ENCODE peak calls at places on chromosomes 11 and 22, in six cellular contexts. D, N, O, A, P and Q are unnamed samples.

GRCh38 chr11:2590131-2590950 is 109.5 kb downstream of the KCNQ1OT1 start:
- DNase-seq in D (no peak), N (no peak), O (no peak), A (no peak), P (no peak), Q (no peak)

GRCh38 chr11:10379871-10380568 is 75.0 kb upstream of the AMPD3 start:
- DNase-seq in D (no peak), N (peak), O (peak), A (no peak), P (no peak), Q (no peak)

GRCh38 chr22:49760630-49761571 is 66.8 kb downstream of the BRD1 start:
- DNase-seq in D (peak), N (no peak), O (no peak), A (no peak), P (no peak), Q (no peak)

GRCh38 chr11:57370251-57370650 is 10.7 kb downstream of the PRG3 start:
- DNase-seq in D (no peak), N (no peak), O (peak), A (no peak), P (no peak), Q (no peak)

GRCh38 chr11:64502634-64503033 is 88.4 kb upstream of the SLC22A12 start:
- DNase-seq in D (no peak), N (no peak), O (no peak), A (no peak), P (no peak), Q (no peak)

GRCh38 chr11:61886643-61887042 is 4.7 kb downstream of the FADS3 start:
- DNase-seq in D (no peak), N (no peak), O (no peak), A (no peak), P (no peak), Q (no peak)

GRCh38 chr11:76158394-76159302 is 47.7 kb downstream of the WNT11 start:
- DNase-seq in D (no peak), N (no peak), O (no peak), A (no peak), P (no peak), Q (no peak)

GRCh38 chr11:12683857-12684256 is 9.6 kb downstream of the TEAD1 start:
- DNase-seq in D (no peak), N (peak), O (no peak), A (no peak), P (no peak), Q (no peak)

GRCh38 chr11:10388096-10388495 is 67.0 kb upstream of the AMPD3 start:
- DNase-seq in D (no peak), N (no peak), O (no peak), A (no peak), P (no peak), Q (no peak)

GRCh38 chr11:113796663-113797259 is 17.2 kb downstream of the CLDN25 start:
- DNase-seq in D (no peak), N (peak), O (peak), A (no peak), P (no peak), Q (no peak)

GRCh38 chr11:127943152-127943551 is 644.2 kb downstream of the ETS1 start:
- DNase-seq in D (no peak), N (no peak), O (no peak), A (no peak), P (no peak), Q (no peak)

DNA sequence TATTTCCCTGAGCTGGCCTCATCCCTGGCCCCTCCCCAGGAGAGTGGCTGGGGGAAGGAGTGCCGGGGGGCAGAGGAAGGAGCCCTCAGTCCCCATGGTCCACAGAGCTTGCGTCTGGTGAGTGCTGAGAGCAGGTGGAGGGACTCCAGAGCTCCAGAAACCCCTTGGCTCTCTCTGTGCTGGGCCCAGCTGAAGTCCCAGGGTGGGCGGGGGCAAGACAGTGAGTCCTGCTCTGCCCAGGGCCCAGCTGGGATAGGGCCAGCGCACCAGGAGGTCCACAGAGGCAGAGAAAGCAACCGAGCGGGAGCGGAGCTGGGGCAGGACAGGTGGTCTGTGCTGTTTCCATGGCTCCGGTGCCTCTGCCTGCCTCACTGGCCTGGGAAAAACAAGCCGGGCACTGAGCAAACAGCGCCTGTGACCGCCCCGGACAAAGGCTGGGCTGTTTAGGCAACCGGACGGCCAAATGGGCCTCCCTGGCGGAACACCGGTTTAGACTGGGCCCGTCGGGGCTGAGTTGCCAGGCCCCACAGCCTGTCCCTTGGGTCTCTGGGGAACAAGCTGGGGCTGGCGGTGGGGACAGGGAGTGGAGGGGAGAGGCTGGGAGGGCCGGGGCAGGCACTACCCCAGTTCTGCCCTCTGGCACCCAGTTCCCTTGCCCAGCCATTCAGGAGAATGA is 34.1 kb upstream of the WNT7B start:
- DNase-seq in D (peak), N (no peak), O (no peak), A (no peak), P (no peak), Q (no peak)
- TF ChIP-seq CTCF in D (no peak), N (no peak), O (no peak), A (no peak), P (no peak), Q (no peak)

GRCh38 chr11:84261707-84262106 is 975.5 kb upstream of the CCDC90B start:
- DNase-seq in D (no peak), N (no peak), O (no peak), A (no peak), P (no peak), Q (no peak)
- TF ChIP-seq CTCF in D (no peak), N (no peak), O (no peak), A (no peak), P (no peak), Q (no peak)

DNA sequence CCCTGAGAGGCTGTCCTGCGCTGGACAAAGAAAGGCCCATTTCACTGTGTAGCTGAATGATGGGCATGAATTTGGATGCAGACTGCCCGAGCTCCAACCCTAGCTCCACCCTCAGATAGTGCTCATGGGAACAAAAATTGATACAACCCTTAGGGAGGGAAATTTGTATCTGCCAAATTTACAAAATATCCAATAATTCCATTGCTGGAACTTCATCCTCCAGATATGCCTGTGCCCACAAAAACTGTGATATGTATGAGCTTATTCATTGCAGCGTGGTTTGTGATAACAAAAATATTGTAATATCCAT is 2.1 kb downstream of the MS4A8 start:
- DNase-seq in D (no peak), N (no peak), O (no peak), A (no peak), P (no peak), Q (no peak)
- TF ChIP-seq CTCF in D (no peak), N (no peak), O (no peak), A (no peak), P (no peak), Q (no peak)

GRCh38 chr11:31233425-31233824 is 136.1 kb downstream of the DCDC1 start:
- DNase-seq in D (no peak), N (no peak), O (no peak), A (no peak), P (no peak), Q (no peak)

GRCh38 chr11:31240340-31240904 is 129.1 kb downstream of the DCDC1 start:
- DNase-seq in D (no peak), N (peak), O (peak), A (no peak), P (peak), Q (no peak)

GRCh38 chr11:31236052-31236652 is 133.4 kb downstream of the DCDC1 start:
- DNase-seq in D (no peak), N (no peak), O (no peak), A (no peak), P (no peak), Q (no peak)

DNA sequence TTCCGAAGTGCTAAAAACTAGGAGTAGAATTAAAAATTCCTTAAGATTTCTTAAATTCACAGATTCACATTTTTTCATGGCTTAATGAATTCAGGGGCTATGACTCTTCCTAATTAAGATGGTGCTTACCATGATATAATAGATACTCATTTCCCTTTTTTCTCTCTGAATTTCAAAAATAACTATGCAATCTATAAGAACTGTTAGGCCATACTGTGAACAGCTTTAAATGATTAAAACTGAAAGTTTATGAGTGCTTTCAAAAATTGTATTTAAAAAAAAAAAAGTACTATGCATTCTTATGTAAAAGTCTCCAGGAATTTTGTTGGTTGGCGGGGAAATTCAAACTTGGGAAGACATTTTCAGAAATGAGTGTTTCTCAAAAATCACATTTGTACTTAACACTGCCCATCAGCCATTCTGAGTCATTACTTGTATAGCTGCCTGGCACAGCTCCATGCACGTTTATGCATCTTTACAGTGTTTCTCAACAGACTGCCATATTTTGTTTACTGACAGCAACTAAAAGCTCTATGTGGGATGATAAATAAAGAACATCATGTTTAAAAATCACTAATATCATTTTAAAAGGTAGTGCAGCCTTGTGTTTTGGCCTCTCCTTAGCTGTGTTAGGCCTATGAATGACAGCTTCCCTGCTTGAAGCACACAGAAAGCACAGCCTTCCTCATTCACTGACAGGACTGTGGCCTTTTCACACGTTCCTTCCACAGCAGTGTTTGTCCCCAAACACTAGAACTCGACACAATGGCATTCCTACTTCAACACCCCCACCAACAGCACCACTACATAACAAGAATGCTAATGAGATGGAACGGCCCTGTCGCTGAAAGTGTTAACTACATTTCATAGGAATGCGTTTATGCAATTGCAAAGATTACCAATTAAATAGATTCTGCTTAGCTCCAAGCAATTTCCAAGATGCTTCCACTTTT is 131.4 kb downstream of the DCDC1 start:
- DNase-seq in D (no peak), N (peak), O (no peak), A (no peak), P (no peak), Q (no peak)
- TF ChIP-seq CTCF in D (no peak), N (no peak), O (no peak), A (no peak), P (no peak), Q (no peak)